ENCODE peak calls at places on chromosomes 5 and 9, in seven cellular contexts. F, P, S, M, Z, O and W are unnamed samples.

GRCh38 chr9:108784998-108785397 is 70.8 kb downstream of the ACTL7B start:
- DNase-seq in F (no peak), P (no peak), S (no peak), M (no peak), Z (no peak), O (no peak), W (peak; percentile 68)

GRCh38 chr5:65924366-65925093 is 1.8 kb upstream of the ERBIN start:
- DNase-seq in F (no peak), P (no peak), S (no peak), M (no peak), Z (no peak), O (no peak), W (no peak)

GRCh38 chr5:78855026-78855425 is 130.1 kb downstream of the ARSB start:
- DNase-seq in F (no peak), P (no peak), S (no peak), M (no peak), Z (no peak), O (no peak), W (no peak)

GRCh38 chr5:24547127-24547526 is 97.7 kb downstream of the CDH10 start:
- DNase-seq in F (peak; percentile 11), P (no peak), S (no peak), M (no peak), Z (no peak), O (no peak), W (no peak)

GRCh38 chr5:169814522-169814921 is 165.8 kb downstream of the INSYN2B start:
- DNase-seq in F (no peak), P (no peak), S (no peak), M (no peak), Z (no peak), O (no peak), W (no peak)

GRCh38 chr5:14665110-14665822 is 748 bp downstream of the OTULIN start:
- DNase-seq in F (peak; percentile 71), P (no peak), S (no peak), M (no peak), Z (no peak), O (no peak), W (no peak)

GRCh38 chr5:108749130-108749861 is 1.6 kb downstream of the FER start:
- DNase-seq in F (peak; percentile 84), P (peak; percentile 49), S (no peak), M (peak; percentile 57), Z (no peak), O (no peak), W (no peak)

GRCh38 chr9:89342948-89343347 is 24.6 kb downstream of the SECISBP2 start:
- DNase-seq in F (no peak), P (no peak), S (no peak), M (no peak), Z (no peak), O (no peak), W (no peak)

GRCh38 chr5:61901997-61902396 is 404.0 kb upstream of the KIF2A start:
- DNase-seq in F (no peak), P (no peak), S (no peak), M (no peak), Z (no peak), O (no peak), W (no peak)

GRCh38 chr5:90968319-90968718 is 409.7 kb downstream of the ADGRV1 start:
- DNase-seq in F (no peak), P (no peak), S (no peak), M (no peak), Z (no peak), O (no peak), W (no peak)

GRCh38 chr9:76369583-76369982 is 24.6 kb downstream of the RFK start:
- DNase-seq in F (peak; percentile 56), P (no peak), S (no peak), M (no peak), Z (no peak), O (no peak), W (no peak)

GRCh38 chr5:174535691-174536090 is 188.7 kb upstream of the MSX2 start:
- DNase-seq in F (no peak), P (no peak), S (no peak), M (no peak), Z (no peak), O (no peak), W (no peak)

GRCh38 chr9:17403539-17403938 is 175.3 kb upstream of the SH3GL2 start:
- DNase-seq in F (no peak), P (no peak), S (no peak), M (no peak), Z (no peak), O (no peak), W (no peak)

GRCh38 chr9:96514108-96514824 is 64.3 kb downstream of the HABP4 start:
- DNase-seq in F (no peak), P (no peak), S (no peak), M (no peak), Z (peak; percentile 57), O (no peak), W (no peak)

GRCh38 chr5:145846087-145846486 is 10.9 kb upstream of the PRELID2 start:
- DNase-seq in F (no peak), P (no peak), S (no peak), M (no peak), Z (no peak), O (no peak), W (no peak)

GRCh38 chr5:175690025-175690424 is 32.2 kb downstream of the HRH2 start:
- DNase-seq in F (no peak), P (no peak), S (peak; percentile 53), M (no peak), Z (no peak), O (no peak), W (no peak)

GRCh38 chr5:145237843-145238242 is 597.3 kb downstream of the PRELID2 start:
- DNase-seq in F (peak; percentile 87), P (no peak), S (no peak), M (no peak), Z (no peak), O (no peak), W (no peak)

GRCh38 chr5:132064738-132065331 is 4.4 kb downstream of the IL3 start:
- DNase-seq in F (peak; percentile 82), P (peak; percentile 85), S (peak; percentile 87), M (peak; percentile 52), Z (no peak), O (no peak), W (peak; percentile 72)

GRCh38 chr5:107772418-107773310 is 101.9 kb upstream of the EFNA5 start:
- DNase-seq in F (peak; percentile 13), P (no peak), S (no peak), M (no peak), Z (no peak), O (no peak), W (no peak)

DNA sequence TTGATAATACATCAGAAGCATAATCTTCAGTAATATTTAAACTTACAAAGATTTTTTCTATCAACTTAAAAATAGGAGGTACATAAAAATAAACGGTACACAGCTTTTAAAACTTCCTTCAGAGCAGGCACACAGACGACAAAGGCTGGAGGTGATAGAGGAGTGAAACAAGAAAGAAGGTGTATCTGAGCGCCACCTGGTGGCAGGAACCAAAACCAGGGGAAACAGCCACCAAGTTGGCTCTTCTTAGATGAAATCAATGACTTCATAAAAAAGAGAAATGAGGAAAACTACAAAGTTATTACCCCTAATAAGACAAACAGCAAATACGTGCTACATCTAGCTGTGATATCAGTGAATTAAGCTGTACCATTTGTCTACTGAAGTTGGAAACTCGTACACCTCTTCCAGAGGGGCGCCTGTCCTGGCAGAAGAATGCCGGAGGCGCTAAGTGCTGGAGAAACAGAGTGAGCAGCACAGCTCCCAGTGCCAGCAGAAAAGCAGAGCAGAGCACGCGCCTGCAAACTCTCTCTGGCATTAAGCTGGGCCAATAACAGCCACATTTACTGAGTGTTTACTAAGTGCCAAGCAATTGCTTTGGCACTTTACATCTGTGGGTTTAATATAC is 85.9 kb downstream of the SETX start:
- DNase-seq in F (peak; percentile 78), P (peak; percentile 79), S (peak; percentile 86), M (peak; percentile 43), Z (no peak), O (no peak), W (peak; percentile 79)
- H3K36me3 ChIP-seq in F (no peaks in the 10 kb centered on the region), P (peaks cover 45% of the 10 kb centered on the region), S (peaks cover 5% of the 10 kb centered on the region), M (peaks cover 23% of the 10 kb centered on the region), Z (peaks cover 23% of the 10 kb centered on the region), O (peaks cover 98% of the 10 kb centered on the region), W (peaks cover 51% of the 10 kb centered on the region)

DNA sequence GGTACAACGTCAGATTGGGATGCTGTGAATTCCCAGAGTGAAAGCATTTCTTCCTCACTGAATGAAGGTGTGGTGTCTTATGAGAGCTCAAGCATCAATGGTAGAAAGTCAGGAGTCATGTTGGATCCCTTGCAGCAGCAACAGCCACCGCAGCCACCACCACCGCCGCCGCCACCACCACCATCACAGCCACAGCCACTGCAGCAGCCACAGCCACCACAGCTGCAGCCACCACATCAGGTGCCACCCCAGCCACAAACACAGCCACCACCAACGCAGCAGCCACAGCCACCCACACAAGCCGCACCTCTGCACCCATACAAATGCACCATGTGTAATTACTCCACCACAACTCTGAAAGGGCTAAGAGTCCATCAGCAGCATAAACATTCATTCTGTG is 62.4 kb downstream of the ZNF462 start:
- DNase-seq in F (no peak), P (no peak), S (no peak), M (no peak), Z (no peak), O (no peak), W (no peak)
- H3K36me3 ChIP-seq in F (no peaks in the 10 kb centered on the region), P (no peaks in the 10 kb centered on the region), S (peaks cover 4% of the 10 kb centered on the region), M (no peaks in the 10 kb centered on the region), Z (peaks cover 7% of the 10 kb centered on the region), O (peaks cover 75% of the 10 kb centered on the region), W (peaks cover 51% of the 10 kb centered on the region)

DNA sequence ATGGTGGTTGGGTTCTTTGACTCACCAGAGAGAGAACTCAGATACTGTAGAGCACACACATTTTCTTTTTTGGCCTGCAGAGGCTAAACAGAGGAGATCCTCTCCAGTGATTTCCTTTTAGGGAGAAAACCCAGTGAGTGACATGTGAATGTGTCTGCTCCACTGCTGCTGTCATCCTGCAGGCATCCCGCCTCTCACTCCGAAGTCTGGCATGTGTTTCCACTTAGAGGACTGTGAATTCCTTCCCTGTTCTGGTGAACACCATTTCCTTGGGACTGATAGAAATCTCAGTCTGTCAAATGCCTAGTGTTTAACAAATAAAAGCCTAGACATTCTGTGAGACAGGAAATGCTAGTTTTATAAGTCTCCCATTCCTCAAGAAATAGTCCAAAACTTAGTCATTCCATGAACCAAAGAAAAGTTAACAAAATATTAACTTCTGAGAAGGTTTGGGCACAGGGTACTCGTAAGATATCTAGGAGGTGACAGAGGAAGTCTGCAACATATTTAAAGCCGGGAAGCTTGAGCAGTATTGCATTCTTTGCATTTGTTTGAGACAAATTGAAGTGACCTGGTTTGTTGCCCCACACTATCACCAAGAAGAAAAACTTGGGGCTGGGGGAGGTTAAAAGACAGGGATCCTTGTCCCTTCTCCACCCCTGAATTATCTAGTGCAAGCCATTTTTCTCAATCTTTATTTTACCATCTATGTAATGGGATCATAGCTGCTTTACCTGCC is 74.9 kb upstream of the NIPAL4 start:
- DNase-seq in F (peak; percentile 72), P (no peak), S (peak; percentile 87), M (peak; percentile 28), Z (peak; percentile 100), O (no peak), W (peak; percentile 71)
- H3K36me3 ChIP-seq in F (no peaks in the 10 kb centered on the region), P (peaks cover 83% of the 10 kb centered on the region), S (no peaks in the 10 kb centered on the region), M (no peaks in the 10 kb centered on the region), Z (no peaks in the 10 kb centered on the region), O (no peaks in the 10 kb centered on the region), W (no peaks in the 10 kb centered on the region)

DNA sequence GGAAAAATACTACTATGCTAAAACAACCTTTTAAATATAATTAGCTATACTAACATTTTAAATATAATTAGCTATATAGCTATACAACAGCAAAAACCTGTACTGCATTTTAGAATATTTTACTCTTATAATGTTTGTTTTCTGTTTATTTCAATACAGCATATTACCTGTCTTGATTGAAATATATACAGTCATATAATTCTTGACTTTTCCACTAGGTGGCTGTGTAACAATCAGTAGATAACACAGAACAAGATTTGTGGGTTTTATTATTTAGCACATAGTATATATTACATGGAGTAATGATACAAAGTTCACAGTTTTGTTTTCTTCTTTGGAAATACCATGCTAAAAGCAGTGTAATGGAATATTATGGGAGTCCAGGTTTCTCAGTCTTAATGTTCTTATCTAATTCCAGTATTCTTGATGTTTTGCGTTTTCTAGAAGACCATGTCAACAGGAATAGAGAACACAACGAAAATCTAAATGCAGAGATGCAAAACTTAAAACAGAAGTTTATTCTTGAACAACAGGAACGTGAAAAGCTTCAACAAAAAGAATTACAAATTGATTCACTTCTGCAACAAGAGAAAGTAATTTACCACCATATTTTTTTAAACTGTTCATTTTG is 13.3 kb downstream of the HMMR start:
- DNase-seq in F (peak; percentile 25), P (no peak), S (no peak), M (no peak), Z (no peak), O (no peak), W (no peak)
- H3K36me3 ChIP-seq in F (no peaks in the 10 kb centered on the region), P (no peaks in the 10 kb centered on the region), S (no peaks in the 10 kb centered on the region), M (no peaks in the 10 kb centered on the region), Z (no peaks in the 10 kb centered on the region), O (peaks cover 4% of the 10 kb centered on the region), W (no peaks in the 10 kb centered on the region)